ENCODE peak calls at places on chromosomes 5 and 9, in seven cellular contexts. P is ovary; U is cardiac fibroblast; W is NCI-H2029 treated with DMSO at 0.1 percent for 48 hours; D is activated naive CD8-positive, alpha-beta T cell treated with anti-CD3 and anti-CD28 coated beads, Interleukin-2, amount 50 U/mL, for 24 hours; X is NCI-H1105; A is foreskin fibroblast. O is an unnamed sample.

GRCh38 chr5:32531885-32532520 is 53.4 kb upstream of the SUB1 start:
- DNase-seq in A (no peak), W (no peak), D (no peak), X (no peak), P (no peak), U (peak; percentile 69), O (peak; percentile 38)

GRCh38 chr9:134459164-134459563 is 132.9 kb downstream of the RXRA start:
- DNase-seq in U (no peak), W (no peak), P (no peak), A (no peak), X (no peak), D (no peak), O (no peak)

GRCh38 chr9:16282216-16282615 is 588.3 kb downstream of the BNC2 start:
- DNase-seq in P (no peak), A (peak; percentile 67), W (no peak), X (peak; percentile 31), U (peak; percentile 22), D (no peak), O (no peak)

GRCh38 chr5:126166368-126166767 is 256.8 kb upstream of the GRAMD2B start:
- DNase-seq in D (no peak), X (no peak), A (no peak), P (no peak), U (no peak), W (no peak), O (no peak)

GRCh38 chr5:15252331-15252730 is 247.6 kb upstream of the FBXL7 start:
- DNase-seq in X (no peak), D (no peak), A (no peak), W (no peak), P (no peak), U (peak; percentile 8), O (no peak)

GRCh38 chr5:134905246-134905996 is 490 bp downstream of the PCBD2 start:
- DNase-seq in W (peak; percentile 81), A (peak; percentile 53), P (peak; percentile 56), U (peak; percentile 83), X (peak; percentile 41), D (no peak), O (peak; percentile 57)

GRCh38 chr9:128860937-128861336 is 20.8 kb downstream of the KYAT1 start:
- DNase-seq in D (no peak), X (no peak), W (no peak), U (no peak), A (no peak), P (no peak), O (no peak)

GRCh38 chr5:29720954-29721353 is 1472.5 kb upstream of the CDH6 start:
- DNase-seq in P (no peak), A (no peak), W (no peak), U (no peak), D (no peak), X (no peak), O (no peak)

GRCh38 chr9:115328228-115328627 is 210.3 kb upstream of the TNC start:
- DNase-seq in X (no peak), A (peak; percentile 44), P (no peak), W (no peak), U (peak; percentile 58), D (no peak), O (no peak)

GRCh38 chr9:130239741-130240241 is 25.8 kb upstream of the HMCN2 start:
- DNase-seq in X (no peak), A (peak; percentile 19), D (peak; percentile 64), W (no peak), U (no peak), P (no peak), O (no peak)

GRCh38 chr9:84899326-84899725 is 229.8 kb downstream of the NTRK2 start:
- DNase-seq in A (no peak), W (no peak), P (no peak), U (no peak), X (no peak), D (no peak), O (no peak)

GRCh38 chr5:90981177-90981576 is 401.9 kb downstream of the ARRDC3 start:
- DNase-seq in U (no peak), X (no peak), A (no peak), W (no peak), D (no peak), P (no peak), O (no peak)

GRCh38 chr5:58980890-58981289 is 398.0 kb downstream of the RAB3C start:
- DNase-seq in P (no peak), U (no peak), A (no peak), D (no peak), W (no peak), X (no peak), O (no peak)

GRCh38 chr5:55816342-55816741 is 34.8 kb upstream of the IL31RA start:
- DNase-seq in U (peak; percentile 86), P (no peak), W (no peak), A (peak; percentile 77), D (no peak), X (no peak), O (no peak)

GRCh38 chr9:4344946-4345345 is 45.1 kb upstream of the GLIS3 start:
- DNase-seq in A (no peak), U (no peak), D (peak; percentile 29), X (no peak), W (no peak), P (no peak), O (no peak)

GRCh38 chr5:150410524-150411244 is 2.0 kb downstream of the CD74 start:
- DNase-seq in P (peak; percentile 83), D (peak; percentile 35), U (peak; percentile 77), X (peak; percentile 26), W (peak; percentile 44), A (peak; percentile 60), O (peak; percentile 68)

GRCh38 chr9:134192311-134192950 is 28.1 kb upstream of the RNU6ATAC start:
- DNase-seq in P (peak; percentile 16), D (no peak), X (no peak), A (no peak), W (no peak), U (no peak), O (no peak)

GRCh38 chr9:15160673-15161072 is 146.3 kb downstream of the TTC39B start:
- DNase-seq in U (peak; percentile 48), D (no peak), W (no peak), X (no peak), A (peak; percentile 82), P (no peak), O (no peak)

GRCh38 chr5:125874057-125874456 is 549.2 kb upstream of the GRAMD2B start:
- DNase-seq in X (no peak), D (no peak), P (no peak), W (no peak), U (no peak), A (peak; percentile 34), O (no peak)

GRCh38 chr5:92676839-92677197 is 904.2 kb downstream of the NR2F1-AS1 start:
- DNase-seq in X (no peak), D (no peak), W (no peak), P (no peak), A (no peak), U (no peak), O (no peak)

GRCh38 chr9:105959491-105959890 is 265.1 kb downstream of the TMEM38B start:
- DNase-seq in W (no peak), D (no peak), P (no peak), A (no peak), X (no peak), U (no peak), O (no peak)

GRCh38 chr5:61401726-61402125 is 69.7 kb downstream of the ZSWIM6 start:
- DNase-seq in U (peak; percentile 78), W (peak; percentile 12), A (no peak), D (no peak), X (no peak), P (no peak), O (no peak)

GRCh38 chr9:97808415-97808814 is 44.6 kb upstream of the FOXE1 start:
- DNase-seq in A (no peak), W (no peak), D (no peak), U (no peak), X (no peak), P (no peak), O (no peak)

GRCh38 chr9:78858266-78858665 is 561.3 kb downstream of the PSAT1 start:
- DNase-seq in U (no peak), P (no peak), X (no peak), D (no peak), W (no peak), A (no peak), O (no peak)

O was measured in T-cell.